ENCODE peak calls at places on chromosome 1, in eight cellular contexts. G is CD8-positive, alpha-beta memory T cell; C is myocyte; F is IMR-90; S is spleen; P is NCI-H2081; H is naive B cell; L is HFF-Myc. A is an unnamed sample.

GRCh38 chr1:77467741-77468140 is 185.9 kb downstream of the AK5 start:
- DNase-seq in S (no peak), L (no peak), H (no peak), F (peak; percentile 79), P (no peak), G (no peak), C (no peak), A (no peak)

GRCh38 chr1:111203681-111204210 is 3.3 kb upstream of the DENND2D start:
- DNase-seq in G (peak; percentile 86), H (peak; percentile 90), F (no peak), C (no peak), L (no peak), P (peak; percentile 9), S (peak; percentile 99), A (no peak)

GRCh38 chr1:206653715-206654459 is 18.6 kb downstream of the DYRK3 start:
- DNase-seq in H (no peak), C (no peak), S (no peak), P (no peak), F (no peak), G (no peak), L (no peak), A (no peak)

GRCh38 chr1:37317870-37318431 is 156.4 kb upstream of the ZC3H12A start:
- DNase-seq in P (no peak), S (peak; percentile 44), H (no peak), L (no peak), C (no peak), G (no peak), F (no peak), A (no peak)

GRCh38 chr1:154431586-154432373 is 26.6 kb downstream of the IL6R start:
- DNase-seq in C (peak; percentile 97), G (no peak), F (peak; percentile 99), L (peak; percentile 42), H (no peak), P (no peak), S (no peak), A (peak; percentile 98)

GRCh38 chr1:65764052-65764451 is 28.6 kb upstream of the PDE4B start:
- DNase-seq in F (no peak), S (no peak), L (no peak), G (no peak), P (no peak), C (no peak), H (no peak), A (no peak)

GRCh38 chr1:56063461-56063860 is 515.9 kb downstream of the PLPP3 start:
- DNase-seq in F (no peak), G (no peak), L (no peak), P (no peak), C (no peak), H (no peak), S (no peak), A (no peak)

GRCh38 chr1:14924012-14924452 is 229.5 kb upstream of the TMEM51 start:
- DNase-seq in S (peak; percentile 89), L (no peak), G (peak; percentile 7), C (peak; percentile 78), H (no peak), F (peak; percentile 71), P (no peak), A (peak; percentile 68)

GRCh38 chr1:223199094-223199647 is 56.1 kb upstream of the TLR5 start:
- DNase-seq in H (no peak), C (no peak), G (no peak), P (no peak), F (peak; percentile 6), L (no peak), S (no peak), A (peak; percentile 13)

GRCh38 chr1:235072096-235072495 is 56.5 kb downstream of the TOMM20 start:
- DNase-seq in P (no peak), H (no peak), S (no peak), F (no peak), L (no peak), G (no peak), C (no peak), A (no peak)

GRCh38 chr1:101165944-101166343 is 70.9 kb upstream of the S1PR1 start:
- DNase-seq in L (no peak), S (no peak), H (no peak), F (no peak), P (no peak), G (no peak), C (no peak), A (no peak)

GRCh38 chr1:184743062-184743756 is 11.4 kb downstream of the EDEM3 start:
- DNase-seq in C (no peak), S (no peak), F (peak; percentile 11), L (no peak), H (no peak), P (no peak), G (no peak), A (no peak)

GRCh38 chr1:96865731-96866684 is 144.4 kb downstream of the PTBP2 start:
- DNase-seq in L (peak; percentile 90), S (no peak), P (no peak), H (no peak), F (peak; percentile 100), C (peak; percentile 72), G (no peak), A (peak; percentile 99)

GRCh38 chr1:161953256-161953920 is 70.3 kb downstream of the OLFML2B start:
- DNase-seq in L (no peak), S (no peak), P (no peak), G (no peak), F (no peak), C (no peak), H (no peak), A (peak; percentile 14)

GRCh38 chr1:167491586-167492408 is 26.5 kb downstream of the CD247 start:
- DNase-seq in H (no peak), F (no peak), L (no peak), G (no peak), P (no peak), C (no peak), S (no peak), A (no peak)

GRCh38 chr1:180631766-180632325 is at the start of gene XPR1:
- DNase-seq in L (peak; percentile 95), C (peak; percentile 99), G (peak; percentile 97), H (peak; percentile 95), S (peak; percentile 99), P (peak; percentile 100), F (peak; percentile 99), A (peak; percentile 99)

GRCh38 chr1:188433428-188433827 is 1604.7 kb downstream of the PLA2G4A start:
- DNase-seq in C (no peak), P (no peak), G (no peak), F (peak; percentile 83), S (no peak), H (no peak), L (no peak), A (no peak)

GRCh38 chr1:196214866-196215265 is 393.4 kb downstream of the KCNT2 start:
- DNase-seq in H (no peak), P (no peak), L (no peak), S (no peak), C (no peak), F (no peak), G (no peak), A (no peak)

GRCh38 chr1:155003766-155004351 is 1.3 kb downstream of the ZBTB7B start:
- DNase-seq in S (peak; percentile 90), C (peak; percentile 76), L (no peak), H (no peak), F (peak; percentile 38), P (no peak), G (peak; percentile 22), A (no peak)

GRCh38 chr1:62068302-62068936 is 126.2 kb upstream of the L1TD1 start:
- DNase-seq in H (no peak), C (peak; percentile 19), G (no peak), F (no peak), L (no peak), P (no peak), S (no peak), A (no peak)

GRCh38 chr1:182385885-182386853 is 5.4 kb downstream of the GLUL start:
- DNase-seq in S (no peak), G (no peak), C (no peak), L (no peak), F (no peak), H (no peak), P (no peak), A (no peak)

GRCh38 chr1:244863491-244864252 is 671 bp downstream of the HNRNPU start:
- DNase-seq in P (no peak), G (no peak), S (peak; percentile 93), C (no peak), L (no peak), H (no peak), F (no peak), A (no peak)

GRCh38 chr1:53413175-53414001 is 45.8 kb upstream of the DMRTB1 start:
- DNase-seq in L (no peak), C (peak; percentile 93), P (no peak), H (no peak), S (no peak), G (peak; percentile 38), F (peak; percentile 89), A (peak; percentile 55)

GRCh38 chr1:159829822-159830455 is 3.3 kb downstream of the SLAMF8 start:
- DNase-seq in P (no peak), G (no peak), L (no peak), C (peak; percentile 92), H (no peak), F (peak; percentile 81), S (no peak), A (peak; percentile 87)

GRCh38 chr1:235156265-235156664 is 4.8 kb downstream of the RBM34 start:
- DNase-seq in S (no peak), F (no peak), L (no peak), P (no peak), C (peak; percentile 2), G (no peak), H (no peak), A (no peak)

GRCh38 chr1:55230654-55231053 is 15.5 kb upstream of the USP24 start:
- DNase-seq in G (no peak), L (no peak), S (no peak), H (no peak), F (no peak), C (peak; percentile 86), P (no peak), A (no peak)

GRCh38 chr1:205963352-205963751 is 20.1 kb upstream of the SLC26A9 start:
- DNase-seq in S (no peak), H (no peak), P (no peak), L (no peak), C (no peak), G (no peak), F (peak; percentile 72), A (peak; percentile 55)

GRCh38 chr1:228852015-228852414 is 116.7 kb downstream of the RHOU start:
- DNase-seq in G (no peak), H (no peak), C (no peak), F (no peak), S (no peak), L (no peak), P (no peak), A (no peak)

GRCh38 chr1:158087320-158087927 is 93.3 kb upstream of the CD1D start:
- DNase-seq in F (peak; percentile 77), P (peak; percentile 4), H (peak; percentile 25), L (peak; percentile 63), G (no peak), S (peak; percentile 74), C (peak; percentile 82), A (peak; percentile 76)

GRCh38 chr1:24934300-24935195 is 4.5 kb upstream of the RUNX3 start:
- DNase-seq in P (no peak), C (no peak), H (no peak), G (no peak), F (no peak), S (no peak), L (no peak), A (no peak)

GRCh38 chr1:23456226-23456625 is 27.8 kb downstream of the ASAP3 start:
- DNase-seq in P (no peak), H (no peak), L (no peak), S (no peak), C (no peak), G (no peak), F (no peak), A (no peak)

GRCh38 chr1:51558375-51558924 is 39.4 kb upstream of the EPS15 start:
- DNase-seq in C (peak; percentile 58), F (peak; percentile 47), G (no peak), H (no peak), L (peak; percentile 17), S (no peak), P (no peak), A (peak; percentile 96)

GRCh38 chr1:147541672-147542548 is 609 bp downstream of the BCL9 start:
- DNase-seq in C (peak; percentile 58), L (no peak), H (no peak), G (no peak), S (peak; percentile 79), P (peak; percentile 38), F (peak; percentile 39), A (peak; percentile 63)